ENCODE peak calls at places on chromosomes 2 and 18, in seven cellular contexts. X, F, S, D, V, T and R are unnamed samples.

GRCh38 chr2:27038012-27038411 is 5.2 kb downstream of the TMEM214 start:
- DNase-seq in V (no peak), S (no peak), X (no peak), T (no peak), D (no peak), F (no peak), R (no peak)

GRCh38 chr2:166042356-166042755 is 85.5 kb downstream of the SCN1A start:
- DNase-seq in X (no peak), V (no peak), S (no peak), D (no peak), F (no peak), T (no peak), R (no peak)

GRCh38 chr2:10075101-10075500 is 5.1 kb downstream of the CYS1 start:
- DNase-seq in T (no peak), S (no peak), V (no peak), F (no peak), D (no peak), X (no peak), R (no peak)

GRCh38 chr18:50170004-50170403 is 24.9 kb downstream of the MYO5B start:
- DNase-seq in V (peak), F (no peak), T (no peak), X (no peak), S (no peak), D (no peak), R (no peak)

GRCh38 chr2:54663424-54664030 is 59.9 kb upstream of the EML6 start:
- DNase-seq in X (no peak), D (no peak), V (no peak), T (no peak), F (no peak), S (no peak), R (no peak)

GRCh38 chr2:126720647-126721046 is 64.7 kb downstream of the GYPC start:
- DNase-seq in S (no peak), T (no peak), X (peak), F (peak), D (no peak), V (no peak), R (no peak)

GRCh38 chr2:19540739-19541503 is 182.5 kb upstream of the OSR1 start:
- DNase-seq in V (peak), X (peak), F (peak), T (no peak), D (no peak), S (no peak), R (no peak)

GRCh38 chr2:660477-661214 is 16.6 kb downstream of the TMEM18 start:
- DNase-seq in S (no peak), T (peak), D (peak), F (no peak), V (no peak), X (no peak), R (peak)

GRCh38 chr2:21070322-21071257 is 26.7 kb upstream of the APOB start:
- DNase-seq in S (no peak), V (peak), T (no peak), D (no peak), X (no peak), F (no peak), R (no peak)

GRCh38 chr2:199804831-199805230 is 46.2 kb downstream of the FTCDNL1 start:
- DNase-seq in D (peak), S (no peak), X (no peak), T (no peak), V (no peak), F (no peak), R (peak)

GRCh38 chr18:29501952-29502351 is 1325.0 kb upstream of the CDH2 start:
- DNase-seq in T (no peak), D (no peak), X (peak), F (peak), V (no peak), S (no peak), R (no peak)

GRCh38 chr2:56148825-56149224 is 35.0 kb upstream of the CCDC85A start:
- DNase-seq in V (no peak), D (no peak), X (no peak), S (no peak), T (no peak), F (no peak), R (no peak)

GRCh38 chr2:59025157-59025757 is 784.1 kb upstream of the FANCL start:
- DNase-seq in F (peak), S (peak), D (peak), X (peak), V (peak), T (peak), R (peak)

GRCh38 chr2:128390256-128390990 is 71.8 kb upstream of the HS6ST1 start:
- DNase-seq in D (no peak), X (no peak), V (no peak), S (no peak), F (no peak), T (no peak), R (peak)

GRCh38 chr18:21196426-21196825 is 45.6 kb upstream of the GREB1L start:
- DNase-seq in T (no peak), S (no peak), D (no peak), X (no peak), V (no peak), F (no peak), R (no peak)

GRCh38 chr2:163066085-163066484 is 227.5 kb upstream of the KCNH7 start:
- DNase-seq in D (no peak), X (no peak), S (no peak), V (no peak), T (no peak), F (no peak), R (no peak)

GRCh38 chr2:230694241-230694640 is 18.4 kb upstream of the CAB39 start:
- DNase-seq in S (no peak), T (no peak), V (peak), F (no peak), D (no peak), X (no peak), R (no peak)

GRCh38 chr2:1910562-1911256 is 166.4 kb upstream of the PXDN start:
- DNase-seq in S (no peak), X (no peak), V (no peak), T (no peak), D (peak), F (no peak), R (no peak)

GRCh38 chr2:32422133-32422532 is 65.3 kb downstream of the BIRC6 start:
- DNase-seq in S (no peak), F (no peak), X (peak), T (no peak), D (no peak), V (peak), R (no peak)

GRCh38 chr2:149155181-149155580 is 116.7 kb downstream of the LYPD6B start:
- DNase-seq in V (peak), S (no peak), F (no peak), T (no peak), D (no peak), X (no peak), R (no peak)
- H2BK120ac ChIP-seq in V (no peak), S (no peak), F (no peak), T (no peak), D (no peak), X (no peak), R (no peak)

DNA sequence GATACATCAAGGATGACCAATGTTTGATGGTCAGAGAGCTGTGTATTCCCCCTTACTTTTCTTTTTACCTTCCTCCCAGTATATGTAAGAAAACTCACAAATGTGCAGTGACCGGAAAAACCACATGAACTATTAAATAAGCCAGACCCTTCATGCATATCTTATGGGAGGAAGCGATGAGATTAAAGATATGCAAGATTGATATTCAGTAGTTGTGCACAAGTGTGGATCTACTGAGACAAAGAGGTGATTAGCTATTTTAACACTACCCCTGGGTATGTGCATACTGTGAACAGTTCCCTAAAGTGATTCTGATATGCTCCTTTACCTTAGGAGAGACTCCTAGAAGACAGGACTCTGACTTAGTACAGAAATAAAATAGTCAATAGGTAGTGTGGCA is 328.3 kb downstream of the EPHA4 start:
- DNase-seq in T (no peak), F (no peak), X (no peak), D (no peak), S (no peak), V (no peak), R (no peak)
- H3K4me2 ChIP-seq in T (no peak), F (no peak), X (no peak), D (no peak), S (no peak), V (no peak), R (no peak)

GRCh38 chr2:49289711-49290110 is 135.4 kb upstream of the FSHR start:
- DNase-seq in V (no peak), S (no peak), X (no peak), D (no peak), T (no peak), F (no peak), R (no peak)
- H2BK5ac ChIP-seq in V (no peak), S (no peak), X (no peak), D (no peak), T (no peak), F (no peak), R (no peak)

GRCh38 chr2:153197635-153198386 is 280.8 kb downstream of the RPRM start:
- DNase-seq in D (peak), V (no peak), S (no peak), T (no peak), X (no peak), F (no peak), R (no peak)

GRCh38 chr2:153195342-153195741 is 283.2 kb downstream of the RPRM start:
- DNase-seq in S (no peak), V (peak), T (no peak), X (no peak), F (no peak), D (no peak), R (no peak)

DNA sequence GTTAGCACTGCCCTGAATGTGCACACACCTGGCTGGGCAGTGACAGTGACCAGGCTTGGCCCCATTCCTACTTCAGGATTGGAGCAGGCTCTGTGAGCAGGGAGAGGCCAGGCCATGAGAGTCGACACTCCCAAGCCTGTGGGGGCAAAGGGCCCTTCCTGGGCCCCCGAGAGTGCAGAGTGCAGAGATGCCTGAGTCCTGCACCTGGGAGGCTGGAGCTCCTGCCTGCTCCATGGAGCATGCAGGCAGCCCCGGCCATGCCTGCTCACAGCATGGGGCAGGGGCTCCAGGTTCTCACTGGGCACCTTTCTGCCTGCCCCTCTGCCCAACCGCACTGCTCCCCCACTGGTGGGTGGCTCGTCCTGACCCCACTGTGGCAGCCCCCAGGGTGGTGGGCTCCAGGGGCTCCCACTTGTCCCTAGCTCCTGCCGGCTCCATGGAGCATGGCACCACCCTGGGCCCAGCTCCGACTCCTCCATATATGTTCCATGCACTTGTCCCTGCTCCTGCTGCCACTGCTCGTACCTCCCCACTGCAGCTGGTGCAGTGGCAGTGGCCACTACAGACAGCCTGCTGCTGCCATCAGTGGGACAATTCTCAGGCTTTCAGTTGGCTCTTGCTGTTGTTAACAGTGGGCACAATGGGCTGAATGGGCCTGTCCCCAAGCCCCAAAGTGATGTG is 282.0 kb downstream of the RPRM start:
- DNase-seq in T (no peak), V (no peak), D (no peak), S (no peak), X (no peak), F (no peak), R (no peak)
- H2BK120ac ChIP-seq in T (no peak), V (no peak), D (no peak), S (peak), X (no peak), F (no peak), R (no peak)

GRCh38 chr2:118836411-118836930 is 11.0 kb downstream of the EN1 start:
- DNase-seq in D (no peak), F (no peak), T (no peak), X (no peak), V (no peak), S (no peak), R (peak)
- H3K4me2 ChIP-seq in D (no peak), F (no peak), T (peak), X (no peak), V (peak), S (peak), R (peak)

GRCh38 chr2:42931147-42931817 is 138.9 kb upstream of the HAAO start:
- DNase-seq in D (peak), V (peak), T (peak), X (no peak), S (no peak), F (no peak), R (peak)

GRCh38 chr2:42931818-42932195 is 139.4 kb upstream of the HAAO start:
- DNase-seq in X (peak), V (peak), D (peak), S (no peak), T (no peak), F (no peak), R (no peak)

GRCh38 chr2:42929577-42929984 is 137.2 kb upstream of the HAAO start:
- DNase-seq in X (no peak), V (no peak), D (no peak), F (no peak), T (no peak), S (no peak), R (no peak)

GRCh38 chr2:42928692-42929576 is 136.6 kb upstream of the HAAO start:
- DNase-seq in X (peak), S (peak), V (no peak), F (peak), D (peak), T (peak), R (peak)

DNA sequence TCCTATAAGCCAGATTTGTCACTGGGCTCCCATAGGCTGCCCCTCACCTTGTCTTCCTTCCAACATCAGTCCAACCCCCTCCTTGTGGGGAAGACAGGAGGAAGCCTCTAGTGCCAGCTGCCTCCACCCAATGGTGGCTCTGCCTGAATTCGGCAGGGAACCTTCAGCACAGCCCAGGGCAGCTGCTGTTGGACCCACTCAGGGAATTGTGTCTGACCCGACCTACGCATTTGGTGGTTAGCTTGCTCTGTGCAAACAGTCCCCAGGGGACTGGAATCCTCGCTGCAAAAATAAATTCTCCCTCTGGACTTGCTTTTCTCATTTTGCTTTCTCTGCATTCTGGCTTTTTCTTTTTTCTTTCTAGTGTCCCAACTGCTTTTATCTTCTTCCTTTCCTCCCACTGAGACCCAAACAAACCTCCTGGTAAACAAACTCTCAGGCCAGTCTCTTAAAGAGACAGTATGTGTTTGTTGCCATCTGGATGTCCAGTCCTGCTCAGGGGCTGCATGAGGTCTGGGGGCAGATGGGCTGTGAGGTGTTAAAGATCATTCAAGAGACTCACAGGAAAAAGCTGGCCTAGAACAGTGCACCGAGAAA is 137.7 kb upstream of the HAAO start:
- DNase-seq in S (no peak), T (no peak), X (peak), V (no peak), F (peak), D (peak), R (no peak)
- H2BK5ac ChIP-seq in S (no peak), T (peak), X (peak), V (peak), F (peak), D (peak), R (no peak)